ENCODE peak calls at places on chromosomes 6 and 20, in eight cellular contexts. N is H9, G is mesendoderm, X is astrocyte, H is endothelial cell of umbilical vein, Y is neural progenitor cell, E is GM23248, V is HepG2. W is an unnamed sample.

GRCh38 chr6:170148709-170149470 is 142.0 kb downstream of the DLL1 start:
- DNase-seq in N (no peak), G (no peak), X (no peak), H (no peak), Y (no peak), E (no peak), V (no peak), W (no peak)

GRCh38 chr20:36988494-36988966 is 37.0 kb upstream of the SAMHD1 start:
- DNase-seq in N (no peak), G (no peak), X (peak; percentile 16), H (peak; percentile 91), Y (no peak), E (peak; percentile 28), V (no peak), W (no peak)

GRCh38 chr6:12715437-12715836 is 1.1 kb upstream of the PHACTR1 start:
- DNase-seq in N (no peak), G (no peak), X (no peak), H (no peak), Y (no peak), E (no peak), V (no peak), W (no peak)

GRCh38 chr20:6940052-6940451 is 172.6 kb downstream of the BMP2 start:
- DNase-seq in N (peak; percentile 64), G (peak; percentile 88), X (no peak), H (no peak), Y (peak; percentile 80), E (peak; percentile 2), V (peak; percentile 69), W (peak; percentile 75)

GRCh38 chr6:126374372-126374771 is 34.5 kb downstream of the CENPW start:
- DNase-seq in N (no peak), G (no peak), X (no peak), H (no peak), Y (no peak), E (no peak), V (no peak), W (no peak)

GRCh38 chr6:102841055-102841454 is 1447.5 kb downstream of the GRIK2 start:
- DNase-seq in N (no peak), G (no peak), X (no peak), H (no peak), Y (no peak), E (no peak), V (no peak), W (no peak)

GRCh38 chr6:6920984-6921313 is 186.8 kb upstream of the RREB1 start:
- DNase-seq in N (no peak), G (no peak), X (no peak), H (no peak), Y (peak; percentile 25), E (no peak), V (no peak), W (no peak)

GRCh38 chr6:138088307-138088744 is 18.9 kb downstream of the PERP start:
- DNase-seq in N (no peak), G (peak; percentile 47), X (peak; percentile 89), H (peak; percentile 63), Y (no peak), E (peak; percentile 83), V (peak; percentile 42), W (no peak)

GRCh38 chr6:75932067-75932466 is 140.4 kb downstream of the IMPG1 start:
- DNase-seq in N (peak; percentile 61), G (peak; percentile 73), X (no peak), H (peak; percentile 45), Y (peak; percentile 81), E (peak; percentile 20), V (peak; percentile 49), W (no peak)

GRCh38 chr6:112457891-112458290 is 110.8 kb downstream of the RFPL4B start:
- DNase-seq in N (no peak), G (no peak), X (no peak), H (no peak), Y (no peak), E (peak; percentile 15), V (no peak), W (no peak)

DNA sequence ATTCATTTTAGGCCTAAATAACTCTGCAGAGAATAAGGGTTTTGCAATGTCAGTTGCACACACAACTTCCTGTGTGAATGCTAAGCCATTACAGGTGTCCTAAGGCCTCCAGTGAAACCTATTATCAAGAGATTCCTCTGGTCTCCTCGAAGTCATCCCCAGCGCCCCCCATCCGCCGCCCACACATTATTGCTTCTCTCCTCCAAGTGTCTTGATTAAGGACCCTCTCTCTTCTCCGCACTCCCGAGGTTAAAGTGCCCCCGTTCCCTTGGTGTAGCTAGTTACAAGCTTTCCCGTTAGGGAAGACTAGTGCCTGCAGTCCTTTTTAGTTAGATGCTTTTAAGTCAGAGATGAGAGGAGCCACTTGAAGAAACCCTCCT is 1.2 kb downstream of the HIVEP2 start:
- DNase-seq in N (no peak), G (peak; percentile 41), X (peak; percentile 27), H (peak; percentile 38), Y (peak; percentile 15), E (peak; percentile 64), V (peak; percentile 38), W (peak; percentile 46)
- H3K9ac ChIP-seq in N (peak overlapping the region; percentile 77), G (peak overlapping the region; percentile 87), X (peak overlapping the region; percentile 100), H (peak overlapping the region; percentile 22), Y (no peak overlapping the region), E (peak overlapping the region; percentile 99), V (peak overlapping the region; percentile 99), W (peak overlapping the region; percentile 92)

GRCh38 chr20:61389077-61389476 is 137.0 kb downstream of the CDH4 start:
- DNase-seq in N (no peak), G (no peak), X (no peak), H (no peak), Y (no peak), E (no peak), V (no peak), W (no peak)

GRCh38 chr20:61387204-61387958 is 135.3 kb downstream of the CDH4 start:
- DNase-seq in N (peak; percentile 63), G (peak; percentile 51), X (peak; percentile 59), H (no peak), Y (peak; percentile 52), E (peak; percentile 62), V (no peak), W (no peak)

GRCh38 chr20:61385731-61386130 is 133.7 kb downstream of the CDH4 start:
- DNase-seq in N (no peak), G (no peak), X (no peak), H (no peak), Y (no peak), E (no peak), V (no peak), W (no peak)

GRCh38 chr20:61385316-61385715 is 133.3 kb downstream of the CDH4 start:
- DNase-seq in N (no peak), G (no peak), X (no peak), H (no peak), Y (no peak), E (no peak), V (no peak), W (no peak)

GRCh38 chr20:61387961-61388360 is 135.9 kb downstream of the CDH4 start:
- DNase-seq in N (no peak), G (no peak), X (no peak), H (no peak), Y (no peak), E (no peak), V (no peak), W (no peak)
- H3K4me2 ChIP-seq in N (no peak overlapping the region), G (no peak overlapping the region), X (peak overlapping the region; percentile 83), H (no peak overlapping the region), Y (peak overlapping the region; percentile 35), E (no peak overlapping the region), V (no peak overlapping the region), W (no peak overlapping the region)

DNA sequence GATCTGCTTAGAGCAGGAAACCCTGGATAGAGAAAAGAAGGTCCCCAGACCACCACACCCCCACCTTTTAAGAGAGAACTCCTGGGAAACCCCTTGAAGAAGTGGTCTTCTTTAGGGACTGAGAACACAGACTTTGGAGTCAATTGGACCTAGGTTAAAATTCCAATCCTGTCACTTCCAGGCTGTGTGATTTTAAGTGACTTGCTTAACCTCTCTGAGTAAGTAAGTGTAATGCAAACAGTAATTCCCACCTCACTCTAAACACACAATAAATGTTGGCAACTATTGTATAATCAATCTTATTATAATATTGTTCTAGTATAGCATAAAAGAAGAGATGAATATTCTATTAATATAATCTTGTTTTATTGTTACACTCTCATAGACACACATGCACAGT is 3.3 kb downstream of the TFEB start:
- DNase-seq in N (no peak), G (no peak), X (no peak), H (no peak), Y (no peak), E (no peak), V (no peak), W (no peak)
- H3K9ac ChIP-seq in N (no peak overlapping the region), G (no peak overlapping the region), X (no peak overlapping the region), H (no peak overlapping the region), Y (no peak overlapping the region), E (no peak overlapping the region), V (no peak overlapping the region), W (peak overlapping the region; percentile 16)

DNA sequence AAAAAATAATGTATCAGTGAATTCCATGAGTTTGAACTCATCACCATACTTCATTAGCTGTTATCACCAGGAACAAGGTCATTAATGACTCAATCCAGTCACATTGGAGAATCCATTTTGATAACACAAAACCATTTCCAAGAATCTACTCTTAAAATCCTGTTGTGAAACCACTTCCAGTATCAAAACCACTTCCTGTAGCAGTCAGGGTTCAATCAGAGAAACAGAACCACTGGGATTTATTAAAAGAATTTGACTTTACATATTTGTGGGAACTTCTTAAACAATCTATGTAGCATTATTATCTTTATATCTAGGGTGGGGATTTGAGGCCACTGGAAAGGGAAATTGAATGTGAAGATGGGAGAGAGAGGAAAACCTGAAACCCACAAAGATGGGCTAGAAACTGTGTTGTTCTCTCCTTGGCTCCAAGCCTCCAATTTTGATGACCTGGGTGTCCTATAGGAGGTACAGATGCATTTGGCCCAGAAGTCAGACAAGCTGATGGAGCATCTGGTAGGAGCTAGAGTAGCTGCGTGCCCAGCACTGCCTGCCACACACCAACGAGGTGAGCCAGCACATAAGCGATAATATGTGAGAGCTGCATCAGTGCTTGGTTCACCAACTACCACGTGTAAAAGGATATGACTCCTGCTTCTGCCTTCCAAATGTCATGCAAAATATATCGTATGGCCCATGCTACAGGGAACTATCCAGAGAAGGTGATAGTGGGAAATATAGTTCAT is 117.0 kb downstream of the TMEM200A start:
- DNase-seq in N (no peak), G (no peak), X (peak; percentile 93), H (no peak), Y (no peak), E (peak; percentile 29), V (no peak), W (no peak)
- H3K4me2 ChIP-seq in N (no peak overlapping the region), G (no peak overlapping the region), X (peak overlapping the region; percentile 50), H (no peak overlapping the region), Y (no peak overlapping the region), E (no peak overlapping the region), V (no peak overlapping the region), W (no peak overlapping the region)

W was measured in MM.1S.